ENCODE peak calls at places on chromosomes 3 and 15, in six cellular contexts. One of them, this sample, is unnamed.

GRCh38 chr3:40309925-40310635 is 573 bp downstream of the EIF1B start:
- DNase-seq in heart left ventricle: peak; percentile 70
- DNase-seq in G401: peak; percentile 68
- DNase-seq in NCI-H774: no peak
- DNase-seq in activated T-helper 2 cell treated with anti-CD3 and anti-CD28 coated beads, Interferon-gamma antibody, Interleukin-2, Interleukin-4, amounts not matched to agents 10 μg/mL and 5 μg/mL and 100 μg/mL, durations not matched to agents 14 hours and 24 hours and 36 hours: no peak
- DNase-seq in caudate nucleus: peak; percentile 61
- DNase-seq in this sample: no peak

GRCh38 chr3:98536456-98537017 is 4.8 kb downstream of the GPR15 start:
- DNase-seq in heart left ventricle: no peak
- DNase-seq in G401: no peak
- DNase-seq in NCI-H774: no peak
- DNase-seq in activated T-helper 2 cell treated with anti-CD3 and anti-CD28 coated beads, Interferon-gamma antibody, Interleukin-2, Interleukin-4, amounts not matched to agents 10 μg/mL and 5 μg/mL and 100 μg/mL, durations not matched to agents 14 hours and 24 hours and 36 hours: no peak
- DNase-seq in caudate nucleus: no peak
- DNase-seq in this sample: no peak

GRCh38 chr3:170701696-170702678 is 116.1 kb upstream of the SLC7A14 start:
- DNase-seq in heart left ventricle: no peak
- DNase-seq in G401: no peak
- DNase-seq in NCI-H774: no peak
- DNase-seq in activated T-helper 2 cell treated with anti-CD3 and anti-CD28 coated beads, Interferon-gamma antibody, Interleukin-2, Interleukin-4, amounts not matched to agents 10 μg/mL and 5 μg/mL and 100 μg/mL, durations not matched to agents 14 hours and 24 hours and 36 hours: no peak
- DNase-seq in caudate nucleus: no peak
- DNase-seq in this sample: no peak

GRCh38 chr15:66615175-66615495 is 49.3 kb upstream of the LCTL start:
- DNase-seq in heart left ventricle: no peak
- DNase-seq in G401: no peak
- DNase-seq in NCI-H774: no peak
- DNase-seq in activated T-helper 2 cell treated with anti-CD3 and anti-CD28 coated beads, Interferon-gamma antibody, Interleukin-2, Interleukin-4, amounts not matched to agents 10 μg/mL and 5 μg/mL and 100 μg/mL, durations not matched to agents 14 hours and 24 hours and 36 hours: no peak
- DNase-seq in caudate nucleus: no peak
- DNase-seq in this sample: no peak

GRCh38 chr15:61750271-61751084 is 309.8 kb downstream of the VPS13C start:
- DNase-seq in heart left ventricle: no peak
- DNase-seq in G401: peak; percentile 30
- DNase-seq in NCI-H774: peak; percentile 21
- DNase-seq in activated T-helper 2 cell treated with anti-CD3 and anti-CD28 coated beads, Interferon-gamma antibody, Interleukin-2, Interleukin-4, amounts not matched to agents 10 μg/mL and 5 μg/mL and 100 μg/mL, durations not matched to agents 14 hours and 24 hours and 36 hours: no peak
- DNase-seq in caudate nucleus: no peak
- DNase-seq in this sample: no peak

GRCh38 chr3:38579146-38579545 is 70.3 kb downstream of the SCN5A start:
- DNase-seq in heart left ventricle: peak; percentile 94
- DNase-seq in G401: no peak
- DNase-seq in NCI-H774: peak; percentile 3
- DNase-seq in activated T-helper 2 cell treated with anti-CD3 and anti-CD28 coated beads, Interferon-gamma antibody, Interleukin-2, Interleukin-4, amounts not matched to agents 10 μg/mL and 5 μg/mL and 100 μg/mL, durations not matched to agents 14 hours and 24 hours and 36 hours: no peak
- DNase-seq in caudate nucleus: no peak
- DNase-seq in this sample: peak; percentile 24

GRCh38 chr15:43249236-43249635 is 17.5 kb downstream of the TGM5 start:
- DNase-seq in heart left ventricle: no peak
- DNase-seq in G401: no peak
- DNase-seq in NCI-H774: no peak
- DNase-seq in activated T-helper 2 cell treated with anti-CD3 and anti-CD28 coated beads, Interferon-gamma antibody, Interleukin-2, Interleukin-4, amounts not matched to agents 10 μg/mL and 5 μg/mL and 100 μg/mL, durations not matched to agents 14 hours and 24 hours and 36 hours: no peak
- DNase-seq in caudate nucleus: no peak
- DNase-seq in this sample: no peak

GRCh38 chr3:186643493-186643892 is 3.3 kb downstream of the FETUB start:
- DNase-seq in heart left ventricle: no peak
- DNase-seq in G401: no peak
- DNase-seq in NCI-H774: no peak
- DNase-seq in activated T-helper 2 cell treated with anti-CD3 and anti-CD28 coated beads, Interferon-gamma antibody, Interleukin-2, Interleukin-4, amounts not matched to agents 10 μg/mL and 5 μg/mL and 100 μg/mL, durations not matched to agents 14 hours and 24 hours and 36 hours: no peak
- DNase-seq in caudate nucleus: no peak
- DNase-seq in this sample: no peak

GRCh38 chr3:192750201-192750600 is 22.9 kb upstream of the FGF12 start:
- DNase-seq in heart left ventricle: no peak
- DNase-seq in G401: no peak
- DNase-seq in NCI-H774: no peak
- DNase-seq in activated T-helper 2 cell treated with anti-CD3 and anti-CD28 coated beads, Interferon-gamma antibody, Interleukin-2, Interleukin-4, amounts not matched to agents 10 μg/mL and 5 μg/mL and 100 μg/mL, durations not matched to agents 14 hours and 24 hours and 36 hours: no peak
- DNase-seq in caudate nucleus: no peak
- DNase-seq in this sample: no peak

This sample was measured in smooth muscle cell of the brain vasculature.